ENCODE peak calls at places on chromosomes 11 and 22, in five cellular contexts. M, L, V, B and U are unnamed samples.

GRCh38 chr11:60455531-60456042 is at the start of gene MS4A1:
- DNase-seq in M (no peak), L (no peak), V (no peak), B (no peak), U (no peak)

GRCh38 chr11:117973446-117973922 is 12.7 kb upstream of the IL10RA start:
- DNase-seq in M (no peak), L (no peak), V (no peak), B (no peak), U (no peak)

GRCh38 chr11:12884751-12885318 is 124.3 kb upstream of the RASSF10 start:
- DNase-seq in M (no peak), L (no peak), V (no peak), B (no peak), U (no peak)

GRCh38 chr22:31958625-31959239 is 14.4 kb downstream of the YWHAH start:
- DNase-seq in M (no peak), L (no peak), V (no peak), B (no peak), U (no peak)

GRCh38 chr22:45023431-45023830 is 13.6 kb upstream of the PHF21B start:
- DNase-seq in M (no peak), L (no peak), V (no peak), B (no peak), U (no peak)

GRCh38 chr22:46064236-46064965 is 85.9 kb upstream of the PPARA start:
- DNase-seq in M (peak), L (no peak), V (no peak), B (no peak), U (no peak)

GRCh38 chr11:62104001-62104400 is 19.8 kb upstream of the INCENP start:
- DNase-seq in M (no peak), L (no peak), V (no peak), B (no peak), U (no peak)

GRCh38 chr11:44622721-44623258 is 57.3 kb downstream of the CD82 start:
- DNase-seq in M (no peak), L (no peak), V (peak), B (no peak), U (no peak)

GRCh38 chr11:17933710-17934109 is 79.1 kb downstream of the SERGEF start:
- DNase-seq in M (no peak), L (no peak), V (no peak), B (no peak), U (no peak)

GRCh38 chr11:130475426-130476053 is 27.1 kb downstream of the ADAMTS15 start:
- DNase-seq in M (no peak), L (no peak), V (no peak), B (no peak), U (no peak)

GRCh38 chr22:30694638-30695350 is at the start of gene OSBP2:
- DNase-seq in M (peak), L (peak), V (peak), B (peak), U (peak)

GRCh38 chr11:75510011-75510595 is 15.6 kb downstream of the GDPD5 start:
- DNase-seq in M (no peak), L (no peak), V (no peak), B (no peak), U (no peak)

GRCh38 chr11:70485326-70486025 is 87.1 kb downstream of the CTTN start:
- DNase-seq in M (no peak), L (no peak), V (no peak), B (no peak), U (no peak)

GRCh38 chr22:20957691-20958440 is 9.2 kb upstream of the AIFM3 start:
- DNase-seq in M (no peak), L (no peak), V (peak), B (no peak), U (peak)

GRCh38 chr11:14687943-14688627 is 44.5 kb downstream of the PDE3B start:
- DNase-seq in M (no peak), L (no peak), V (no peak), B (no peak), U (no peak)

GRCh38 chr11:70028147-70028855 is 49.8 kb upstream of the ANO1 start:
- DNase-seq in M (no peak), L (no peak), V (no peak), B (no peak), U (no peak)

GRCh38 chr11:7896026-7896785 is 34.9 kb downstream of the OR10A6 start:
- DNase-seq in M (no peak), L (no peak), V (no peak), B (no peak), U (no peak)

GRCh38 chr11:110251837-110252236 is 44.6 kb downstream of the RDX start:
- DNase-seq in M (no peak), L (no peak), V (peak), B (no peak), U (no peak)

GRCh38 chr11:13691296-13691899 is 22.9 kb downstream of the FAR1 start:
- DNase-seq in M (no peak), L (no peak), V (no peak), B (no peak), U (no peak)

GRCh38 chr11:20762980-20763379 is 93.6 kb downstream of the NELL1 start:
- DNase-seq in M (no peak), L (no peak), V (no peak), B (no peak), U (no peak)

GRCh38 chr22:36425977-36426523 is 38.3 kb upstream of the MYH9 start:
- DNase-seq in M (no peak), L (no peak), V (no peak), B (no peak), U (peak)

GRCh38 chr22:26763633-26764295 is 106.4 kb downstream of the MIAT start:
- DNase-seq in M (no peak), L (no peak), V (peak), B (no peak), U (no peak)

GRCh38 chr11:65340226-65340625 is 6.6 kb downstream of the DPF2 start:
- DNase-seq in M (no peak), L (no peak), V (no peak), B (no peak), U (no peak)